ENCODE peak calls at places on chromosomes 7 and 10, in ten cellular contexts. R, E, S, B, C, T, Q, N, M and F are unnamed samples.

GRCh38 chr7:95472521-95473160 is 13.1 kb upstream of the ASB4 start:
- DNase-seq in M (no peak), B (no peak), T (peak; percentile 55), R (no peak), E (no peak), C (no peak), S (peak; percentile 21), Q (no peak), N (no peak), F (no peak)

GRCh38 chr7:117124585-117125220 is 171.4 kb downstream of the ST7 start:
- DNase-seq in N (peak; percentile 97), R (peak; percentile 49), B (peak; percentile 86), E (peak; percentile 72), M (peak; percentile 36), T (peak; percentile 98), Q (no peak), S (peak; percentile 99), C (peak; percentile 77), F (peak; percentile 61)

GRCh38 chr10:2839081-2839725 is 228.1 kb upstream of the PFKP start:
- DNase-seq in E (peak; percentile 72), S (peak; percentile 15), B (no peak), R (no peak), T (peak; percentile 7), C (peak; percentile 44), Q (peak; percentile 38), N (no peak), M (no peak), F (no peak)

GRCh38 chr7:38327597-38327996 is 54.2 kb upstream of the TARP start:
- DNase-seq in R (no peak), B (no peak), E (no peak), T (no peak), Q (no peak), C (no peak), S (no peak), N (no peak), M (no peak), F (no peak)

GRCh38 chr10:3310016-3310415 is 137.4 kb upstream of the PITRM1 start:
- DNase-seq in S (no peak), N (no peak), B (no peak), M (no peak), T (no peak), E (no peak), Q (no peak), R (no peak), C (no peak), F (no peak)

GRCh38 chr7:50474382-50475155 is 24.4 kb upstream of the FIGNL1 start:
- DNase-seq in T (no peak), R (no peak), E (no peak), S (peak; percentile 7), Q (no peak), B (no peak), C (no peak), N (no peak), M (no peak), F (no peak)

GRCh38 chr10:73908853-73909611 is 1.9 kb upstream of the PLAU start:
- DNase-seq in B (peak; percentile 69), N (peak; percentile 99), S (peak; percentile 99), E (peak; percentile 78), Q (no peak), M (peak; percentile 92), C (peak; percentile 40), R (peak; percentile 43), T (peak; percentile 98), F (no peak)

GRCh38 chr10:118853916-118854315 is 99.1 kb upstream of the CACUL1 start:
- DNase-seq in S (no peak), N (no peak), B (no peak), C (no peak), M (no peak), T (no peak), Q (no peak), R (no peak), E (no peak), F (no peak)

GRCh38 chr10:79386637-79387465 is 39.6 kb downstream of the PPIF start:
- DNase-seq in T (peak; percentile 35), R (no peak), Q (peak; percentile 1), M (no peak), C (peak; percentile 16), E (peak; percentile 51), N (no peak), B (peak; percentile 24), S (no peak), F (peak; percentile 14)

GRCh38 chr7:115740043-115740442 is 290.5 kb downstream of the TFEC start:
- DNase-seq in T (no peak), R (no peak), C (no peak), S (no peak), B (no peak), E (no peak), N (no peak), Q (no peak), M (no peak), F (no peak)

GRCh38 chr7:84237533-84238173 is 43.1 kb upstream of the SEMA3A start:
- DNase-seq in M (peak; percentile 87), S (peak; percentile 92), B (no peak), R (no peak), Q (no peak), C (no peak), T (peak; percentile 98), N (peak; percentile 94), E (no peak), F (no peak)

GRCh38 chr7:99828818-99829217 is 1.0 kb downstream of the CYP3A43 start:
- DNase-seq in Q (no peak), E (no peak), N (no peak), R (no peak), B (no peak), C (no peak), M (no peak), T (no peak), S (no peak), F (no peak)

GRCh38 chr10:122646511-122647382 is 52.9 kb downstream of the C10orf120 start:
- DNase-seq in Q (no peak), M (no peak), N (no peak), C (no peak), T (no peak), B (no peak), R (no peak), E (peak; percentile 38), S (no peak), F (no peak)

GRCh38 chr7:102248081-102248455 is 38.6 kb upstream of the SH2B2 start:
- DNase-seq in R (no peak), N (no peak), M (no peak), T (no peak), C (no peak), B (no peak), S (no peak), Q (no peak), E (no peak), F (no peak)

GRCh38 chr10:127033116-127033515 is 127.9 kb downstream of the DOCK1 start:
- DNase-seq in E (no peak), N (no peak), T (no peak), S (no peak), C (no peak), Q (no peak), M (no peak), B (no peak), R (no peak), F (no peak)

DNA sequence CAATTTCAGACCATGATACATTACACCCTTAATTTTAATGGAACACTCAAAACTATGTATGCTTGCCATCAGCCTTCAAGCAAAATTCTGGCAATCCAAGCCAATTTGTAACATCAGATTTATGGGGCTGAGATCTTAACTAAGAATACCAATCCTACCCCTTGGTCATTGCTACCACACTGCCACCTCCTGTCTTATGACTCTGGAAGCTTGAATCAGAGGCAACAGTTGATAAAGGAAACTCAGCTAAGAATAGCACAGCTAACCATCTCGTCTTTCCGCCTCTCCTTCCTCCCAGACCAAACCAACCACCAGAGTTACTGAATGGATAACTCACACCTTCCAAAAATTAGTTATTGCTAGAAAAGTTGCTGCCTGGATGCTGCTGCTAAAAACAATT is 7.4 kb downstream of the IGF2BP3 start:
- DNase-seq in Q (no peak), N (peak; percentile 72), R (no peak), T (peak; percentile 59), C (no peak), S (peak; percentile 72), E (no peak), B (no peak), M (no peak), F (no peak)
- TF ChIP-seq CTCF in Q (no peak), N (peak; percentile 66), R (no peak), T (peak; percentile 47), C (no peak), S (peak; percentile 34), E (peak; percentile 32), B (peak; percentile 24), M (no peak), F (no peak)

GRCh38 chr7:13476881-13477444 is 512.5 kb downstream of the ETV1 start:
- DNase-seq in Q (no peak), M (no peak), R (no peak), T (peak; percentile 11), B (no peak), E (no peak), C (no peak), S (peak; percentile 14), N (no peak), F (no peak)
- TF ChIP-seq CTCF in Q (no peak), M (no peak), R (no peak), T (peak; percentile 17), B (no peak), E (no peak), C (no peak), S (peak; percentile 14), N (no peak), F (no peak)

DNA sequence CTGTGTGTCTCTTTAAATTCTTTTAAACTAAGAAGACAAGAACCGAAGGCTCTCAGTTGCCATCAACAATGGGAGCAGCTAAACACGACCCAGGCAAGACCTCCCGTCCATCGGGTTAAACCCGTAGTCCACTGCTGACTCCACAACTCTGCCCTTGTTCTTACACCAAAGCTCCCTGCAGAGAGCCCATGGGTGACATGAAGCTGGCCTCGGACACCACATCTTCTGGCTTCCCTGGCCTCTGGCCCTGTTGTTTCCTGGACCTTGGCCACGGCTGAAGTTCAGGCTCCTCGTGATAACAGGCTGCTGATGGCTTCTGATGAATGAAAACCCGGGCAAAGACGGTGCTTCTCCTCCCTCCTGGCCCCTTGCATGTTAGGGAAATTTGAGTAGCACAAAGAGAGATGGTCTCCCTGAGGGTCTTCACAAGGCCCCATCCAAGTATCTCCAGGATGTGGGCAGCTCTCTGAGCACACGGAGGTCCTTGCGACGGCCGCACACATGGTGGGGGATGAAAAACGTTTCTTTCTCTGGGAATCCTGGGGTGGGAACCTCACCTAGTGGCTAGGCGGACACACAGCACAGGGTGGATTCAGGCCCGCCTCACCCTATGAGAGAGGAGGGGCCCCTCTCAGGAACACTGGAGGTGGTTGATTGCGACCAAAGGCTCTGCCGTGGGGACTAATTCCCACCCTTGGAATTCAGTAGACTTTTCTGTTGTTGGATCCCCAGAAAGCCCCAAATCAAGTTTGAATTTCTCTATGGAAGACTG is 271.1 kb downstream of the ADARB2 start:
- DNase-seq in M (no peak), R (no peak), N (no peak), Q (no peak), B (no peak), S (no peak), E (no peak), C (no peak), T (no peak), F (no peak)
- TF ChIP-seq CTCF in M (no peak), R (no peak), N (no peak), Q (no peak), B (no peak), S (no peak), E (no peak), C (no peak), T (no peak), F (no peak)

GRCh38 chr7:85806321-85806720 is 619.5 kb upstream of the SEMA3D start:
- DNase-seq in N (no peak), Q (no peak), T (no peak), M (no peak), S (no peak), R (no peak), B (no peak), E (no peak), C (no peak), F (no peak)
- TF ChIP-seq CTCF in N (no peak), Q (no peak), T (peak; percentile 23), M (peak; percentile 8), S (no peak), R (peak; percentile 42), B (no peak), E (no peak), C (no peak), F (no peak)